ENCODE peak calls at places on chromosomes 16 and 17, in nine cellular contexts. M, P, J, B, X, R, V, C and E are unnamed samples.

GRCh38 chr16:75038036-75038959 is 39.5 kb downstream of the ZNRF1 start:
- DNase-seq in J (no peak), P (no peak), X (no peak), V (peak), C (no peak), B (no peak), R (no peak), M (no peak), E (no peak)

GRCh38 chr17:58391302-58391984 is 25.9 kb downstream of the RNF43 start:
- DNase-seq in R (no peak), B (no peak), V (peak), X (no peak), P (no peak), C (no peak), M (no peak), J (peak), E (peak)

GRCh38 chr17:75457047-75457654 is 716 bp downstream of the TMEM94 start:
- DNase-seq in C (no peak), J (peak), X (no peak), V (peak), P (no peak), B (no peak), R (peak), M (peak), E (peak)

GRCh38 chr17:1177099-1177996 is 2.4 kb downstream of the ABR start:
- DNase-seq in B (no peak), V (peak), X (no peak), J (no peak), R (no peak), C (no peak), P (no peak), M (no peak), E (no peak)

GRCh38 chr16:1028056-1028455 is 44.5 kb upstream of the SSTR5 start:
- DNase-seq in B (no peak), M (no peak), X (no peak), R (no peak), C (no peak), P (no peak), V (no peak), J (no peak), E (no peak)

GRCh38 chr16:79629003-79629402 is 28.5 kb upstream of the MAF start:
- DNase-seq in J (no peak), X (no peak), V (no peak), M (no peak), C (no peak), R (no peak), P (no peak), B (no peak), E (no peak)

GRCh38 chr17:36937961-36938565 is 788 bp downstream of the LHX1 start:
- DNase-seq in B (no peak), C (no peak), V (no peak), J (no peak), M (no peak), R (peak), P (no peak), X (no peak), E (no peak)

GRCh38 chr17:16273499-16273898 is 56.5 kb downstream of the PIGL start:
- DNase-seq in M (no peak), B (no peak), J (no peak), V (peak), X (no peak), C (no peak), P (no peak), R (no peak), E (no peak)

GRCh38 chr16:2042171-2042570 is 5.5 kb downstream of the NTHL1 start:
- DNase-seq in M (no peak), P (no peak), B (no peak), J (peak), X (no peak), V (no peak), R (no peak), C (no peak), E (peak)

GRCh38 chr16:57866529-57866918 is 64.2 kb upstream of the KIFC3 start:
- DNase-seq in X (no peak), C (no peak), P (no peak), V (no peak), B (no peak), M (no peak), J (no peak), R (no peak), E (no peak)

GRCh38 chr16:47018223-47018891 is 44.9 kb upstream of the DNAJA2 start:
- DNase-seq in B (peak), M (no peak), C (no peak), X (peak), J (peak), R (peak), V (peak), P (no peak), E (peak)

GRCh38 chr17:80960037-80960796 is 31.4 kb upstream of the CHMP6 start:
- DNase-seq in M (no peak), J (no peak), C (no peak), V (no peak), X (no peak), P (no peak), B (no peak), R (peak), E (no peak)

GRCh38 chr17:77429985-77430752 is 289.4 kb downstream of the SEC14L1 start:
- DNase-seq in M (peak), J (peak), P (peak), B (peak), R (peak), V (peak), C (peak), X (peak), E (no peak)

GRCh38 chr17:75388476-75389030 is 16.9 kb downstream of the GRB2 start:
- DNase-seq in V (no peak), P (no peak), M (no peak), B (no peak), J (no peak), X (no peak), C (no peak), R (no peak), E (no peak)

GRCh38 chr17:42670199-42670924 is 6.4 kb downstream of the PLEKHH3 start:
- DNase-seq in J (no peak), P (no peak), V (no peak), R (peak), C (no peak), B (no peak), M (peak), X (peak), E (no peak)

GRCh38 chr16:75088226-75088625 is 28.4 kb downstream of the LDHD start:
- DNase-seq in V (no peak), M (no peak), B (no peak), C (no peak), X (no peak), R (no peak), P (no peak), J (no peak), E (no peak)

GRCh38 chr16:12484987-12485386 is 318.7 kb downstream of the CPPED1 start:
- DNase-seq in C (no peak), J (no peak), P (no peak), B (no peak), V (no peak), X (no peak), R (no peak), M (no peak), E (no peak)

GRCh38 chr17:18319604-18320256 is 4.6 kb downstream of the SMCR8 start:
- DNase-seq in X (no peak), P (no peak), R (peak), B (no peak), V (peak), C (no peak), J (peak), M (no peak), E (peak)

GRCh38 chr17:51013322-51013721 is 107.3 kb downstream of the SPAG9 start:
- DNase-seq in X (no peak), B (no peak), R (no peak), V (no peak), P (no peak), M (no peak), C (no peak), J (no peak), E (no peak)

GRCh38 chr17:12983986-12984932 is 33.6 kb downstream of the ELAC2 start:
- DNase-seq in R (no peak), P (no peak), X (no peak), C (no peak), V (peak), J (no peak), M (no peak), B (no peak), E (no peak)

GRCh38 chr16:88710556-88710955 is 4.3 kb downstream of the CTU2 start:
- DNase-seq in J (no peak), R (no peak), V (no peak), C (no peak), P (no peak), B (no peak), X (no peak), M (no peak), E (no peak)

GRCh38 chr17:82400206-82400605 is 17.9 kb upstream of the HEXD start:
- DNase-seq in C (no peak), R (no peak), M (no peak), V (no peak), B (no peak), J (no peak), X (no peak), P (no peak), E (no peak)